ENCODE peak calls at places on chromosome 16, in five cellular contexts. F is GM12878, U is Panc1, E is GM13977, Y is BE2C. A is an unnamed sample.

GRCh38 chr16:19822534-19822933 is 62.1 kb downstream of the GPRC5B start:
- DNase-seq in F (no peak), U (no peak), E (no peak), Y (no peak), A (no peak)

GRCh38 chr16:74625500-74626350 is 18.8 kb upstream of the GLG1 start:
- DNase-seq in F (no peak), U (no peak), E (no peak), Y (no peak), A (no peak)

GRCh38 chr16:72001180-72001890 is 1.1 kb upstream of the PKD1L3 start:
- DNase-seq in F (no peak), U (no peak), E (no peak), Y (no peak), A (no peak)

GRCh38 chr16:7004266-7004665 is 328.4 kb upstream of the RBFOX1 start:
- DNase-seq in F (no peak), U (no peak), E (no peak), Y (no peak), A (no peak)

GRCh38 chr16:14088155-14088753 is 17.1 kb downstream of the MRTFB start:
- DNase-seq in F (no peak), U (no peak), E (no peak), Y (no peak), A (no peak)

GRCh38 chr16:692356-693108 is 2.3 kb upstream of the WDR24 start:
- DNase-seq in F (no peak), U (no peak), E (no peak), Y (no peak), A (no peak)

GRCh38 chr16:2142942-2143868 is 5.2 kb upstream of the RAB26 start:
- DNase-seq in F (no peak), U (no peak), E (no peak), Y (peak; percentile 16), A (no peak)

GRCh38 chr16:31277659-31278260 is 18.0 kb downstream of the ITGAM start:
- DNase-seq in F (no peak), U (no peak), E (no peak), Y (no peak), A (no peak)

GRCh38 chr16:86242244-86243122 is 267.8 kb upstream of the FOXF1 start:
- DNase-seq in F (no peak), U (no peak), E (no peak), Y (no peak), A (no peak)

GRCh38 chr16:2174396-2175131 is 19.0 kb downstream of the TRAF7 start:
- DNase-seq in F (no peak), U (no peak), E (no peak), Y (no peak), A (no peak)

GRCh38 chr16:89034573-89034961 is 57.6 kb upstream of the CBFA2T3 start:
- DNase-seq in F (no peak), U (no peak), E (no peak), Y (no peak), A (no peak)

GRCh38 chr16:23171234-23171948 is 11.2 kb upstream of the SCNN1G start:
- DNase-seq in F (no peak), U (peak; percentile 48), E (no peak), Y (no peak), A (no peak)

GRCh38 chr16:9092282-9092962 is 978 bp downstream of the HAPSTR1 start:
- DNase-seq in F (no peak), U (no peak), E (peak; percentile 48), Y (peak; percentile 47), A (peak; percentile 56)

GRCh38 chr16:19348578-19349315 is 63.2 kb downstream of the CLEC19A start:
- DNase-seq in F (no peak), U (no peak), E (no peak), Y (peak; percentile 69), A (no peak)

GRCh38 chr16:2713523-2713922 is 6.5 kb downstream of the PRSS27 start:
- DNase-seq in F (no peak), U (no peak), E (no peak), Y (peak; percentile 8), A (no peak)

GRCh38 chr16:4803479-4804243 is 1.2 kb upstream of the ROGDI start:
- DNase-seq in F (no peak), U (no peak), E (no peak), Y (no peak), A (no peak)

GRCh38 chr16:4802659-4803287 is 340 bp upstream of the ROGDI start:
- DNase-seq in F (peak; percentile 47), U (peak; percentile 58), E (peak; percentile 96), Y (peak; percentile 96), A (peak; percentile 98)

GRCh38 chr16:4806280-4806679 is 3.8 kb upstream of the ROGDI start:
- DNase-seq in F (no peak), U (no peak), E (no peak), Y (no peak), A (no peak)

GRCh38 chr16:4801962-4802658 is at the start of gene ROGDI:
- DNase-seq in F (no peak), U (no peak), E (peak; percentile 88), Y (peak; percentile 61), A (peak; percentile 86)

DNA sequence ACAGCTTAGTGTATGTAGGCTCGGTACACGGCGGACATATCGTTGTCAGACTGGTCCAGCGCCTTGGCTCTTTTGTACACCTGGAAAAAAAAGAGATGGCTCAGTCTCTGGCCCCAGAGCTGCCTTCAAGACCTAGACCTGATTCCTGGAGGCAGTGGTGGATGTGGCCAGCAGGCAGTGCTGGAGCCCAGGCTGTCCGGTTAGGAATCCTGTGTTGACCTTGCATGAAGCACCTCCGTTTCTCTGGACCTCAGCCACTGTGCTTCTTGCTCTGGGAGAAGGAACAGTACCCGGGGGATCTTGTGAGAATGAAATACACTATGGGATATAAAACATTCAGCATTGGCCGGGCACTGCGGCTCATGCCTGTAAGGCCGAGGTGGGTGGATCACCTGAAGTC is 2.8 kb upstream of the ROGDI start:
- DNase-seq in F (no peak), U (no peak), E (no peak), Y (no peak), A (no peak)
- TF ChIP-seq CTCF in F (no peak), U (no peak), E (no peak), Y (peak; percentile 5), A (no peak)

GRCh38 chr16:4570688-4571321 is 14.7 kb downstream of the C16orf96 start:
- DNase-seq in F (no peak), U (no peak), E (no peak), Y (no peak), A (no peak)

GRCh38 chr16:4576008-4576407 is 19.9 kb downstream of the C16orf96 start:
- DNase-seq in F (no peak), U (no peak), E (no peak), Y (no peak), A (no peak)

GRCh38 chr16:4572715-4573114 is 16.6 kb downstream of the C16orf96 start:
- DNase-seq in F (no peak), U (no peak), E (no peak), Y (no peak), A (peak; percentile 12)

GRCh38 chr16:4578961-4579530 is 22.9 kb downstream of the C16orf96 start:
- DNase-seq in F (no peak), U (no peak), E (no peak), Y (no peak), A (peak; percentile 20)

DNA sequence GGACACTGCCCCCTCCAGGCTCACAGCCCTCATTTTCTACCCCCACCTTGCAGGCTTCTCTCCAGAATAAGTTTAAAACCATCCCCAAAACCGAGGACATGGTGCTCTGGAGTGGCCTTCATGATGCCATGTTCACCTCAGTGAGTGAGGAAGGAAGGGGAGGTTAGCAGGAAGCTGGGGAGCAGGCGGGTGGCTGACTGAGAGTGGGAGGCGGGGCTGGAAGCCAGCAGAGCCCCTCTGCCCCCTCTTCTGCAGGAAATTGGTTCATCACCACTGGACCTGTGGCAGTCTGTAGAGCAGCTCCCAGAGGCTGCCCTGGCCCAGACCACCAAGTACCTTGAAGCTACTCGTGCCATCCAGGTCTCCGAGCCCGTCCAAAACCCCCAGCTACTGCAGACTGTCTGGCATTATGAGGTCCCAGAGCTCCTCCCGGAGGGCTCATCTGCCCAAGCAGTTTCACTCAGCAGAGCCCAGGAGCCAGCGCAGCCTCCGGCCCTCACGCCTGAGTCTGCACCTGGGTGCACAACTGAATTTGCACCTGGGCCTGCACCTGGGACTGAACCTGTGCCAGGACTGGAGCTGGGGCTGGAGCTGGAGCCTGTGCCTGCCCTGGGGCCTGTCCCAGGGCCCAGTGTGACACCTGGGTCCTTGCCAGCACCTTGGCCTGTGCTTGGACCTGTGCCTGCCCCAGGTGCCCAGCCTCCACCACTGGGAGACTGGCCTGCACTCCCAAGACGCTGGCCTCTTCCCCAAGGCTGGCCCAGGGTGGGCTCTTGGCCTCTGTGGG is 19.0 kb downstream of the C16orf96 start:
- DNase-seq in F (no peak), U (no peak), E (no peak), Y (no peak), A (peak; percentile 21)
- TF ChIP-seq CTCF in F (no peak), U (no peak), E (no peak), Y (no peak), A (no peak)

GRCh38 chr16:10751291-10751697 is 7.7 kb downstream of the NUBP1 start:
- DNase-seq in F (no peak), U (no peak), E (no peak), Y (no peak), A (peak; percentile 44)
- TF ChIP-seq CTCF in F (peak; percentile 4), U (no peak), E (peak; percentile 43), Y (peak; percentile 7), A (peak; percentile 39)

GRCh38 chr16:85027968-85028637 is 508 bp downstream of the KIAA0513 start:
- DNase-seq in F (no peak), U (no peak), E (peak; percentile 36), Y (peak; percentile 42), A (peak; percentile 45)
- TF ChIP-seq CTCF in F (peak; percentile 34), U (no peak), E (peak; percentile 44), Y (peak; percentile 26), A (peak; percentile 44)

GRCh38 chr16:27852681-27853080 is 210.8 kb downstream of the GSG1L start:
- DNase-seq in F (no peak), U (no peak), E (no peak), Y (no peak), A (peak; percentile 8)

GRCh38 chr16:27851586-27851985 is 211.9 kb downstream of the GSG1L start:
- DNase-seq in F (no peak), U (no peak), E (no peak), Y (no peak), A (peak; percentile 4)

GRCh38 chr16:27853651-27854050 is 209.9 kb downstream of the GSG1L start:
- DNase-seq in F (no peak), U (no peak), E (no peak), Y (no peak), A (no peak)

GRCh38 chr16:27852116-27852515 is 211.4 kb downstream of the GSG1L start:
- DNase-seq in F (no peak), U (no peak), E (no peak), Y (no peak), A (peak; percentile 7)

GRCh38 chr16:27853101-27853500 is 210.4 kb downstream of the GSG1L start:
- DNase-seq in F (no peak), U (no peak), E (no peak), Y (no peak), A (peak; percentile 6)
- TF ChIP-seq CTCF in F (no peak), U (no peak), E (no peak), Y (no peak), A (no peak)

DNA sequence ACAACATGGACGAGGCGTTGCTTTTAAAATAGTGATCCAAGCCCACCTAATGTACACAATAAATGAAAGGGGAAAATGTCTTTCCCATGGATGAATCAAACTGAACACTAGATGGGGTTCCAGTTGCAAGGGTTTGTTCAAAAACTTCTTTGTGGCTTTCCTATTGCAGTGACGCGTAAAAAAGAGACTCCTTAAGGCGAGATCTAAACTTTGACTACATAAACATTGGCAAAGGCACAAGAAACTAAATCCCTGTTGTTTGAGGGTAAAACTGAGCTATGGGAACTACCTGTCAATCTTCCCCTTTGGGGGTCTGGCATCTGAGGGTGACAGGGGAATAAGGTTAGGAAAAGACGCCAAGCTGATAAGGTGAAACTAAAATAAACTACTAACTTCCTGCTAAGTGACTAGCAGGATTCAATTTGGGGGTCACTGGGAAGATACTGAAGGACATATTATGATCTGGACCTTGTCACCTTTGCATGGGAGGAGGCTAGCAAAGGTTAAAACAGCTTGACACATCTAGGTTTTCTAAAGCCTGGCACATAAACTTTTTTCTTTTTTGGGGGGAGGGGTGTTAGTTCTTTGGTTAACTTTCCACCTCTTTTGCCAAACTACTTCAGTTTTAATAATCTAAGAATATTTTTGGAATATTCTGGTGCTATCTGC is 4.7 kb downstream of the SALL1 start:
- DNase-seq in F (no peak), U (no peak), E (no peak), Y (no peak), A (no peak)
- TF ChIP-seq CTCF in F (no peak), U (no peak), E (no peak), Y (no peak), A (no peak)

A was measured in GM13976.